ENCODE peak calls at places on chromosomes 4 and X, in four cellular contexts. P is RWPE1, E is ELR, N is GM19239. X is an unnamed sample.
A peak's percentile ranks its signal among the peaks of the same experiment; 100 is the strongest.

GRCh38 chr4:188139671-188140070 is 430 bp downstream of the TRIML1 start:
- DNase-seq in P (no peak), E (peak; percentile 12), N (no peak), X (no peak)

GRCh38 chrX:50747471-50747900 is 66.5 kb downstream of the SHROOM4 start:
- DNase-seq in P (peak; percentile 15), E (peak; percentile 0), N (no peak), X (no peak)

GRCh38 chr4:35105486-35105885 is 1138.8 kb downstream of the ARAP2 start:
- DNase-seq in P (no peak), E (no peak), N (no peak), X (no peak)

GRCh38 chrX:48854898-48855297 is 19.5 kb upstream of the PCSK1N start:
- DNase-seq in P (no peak), E (peak; percentile 39), N (no peak), X (no peak)

GRCh38 chr4:152968806-152969394 is 32.8 kb downstream of the FHDC1 start:
- DNase-seq in P (peak; percentile 75), E (peak; percentile 71), N (no peak), X (peak; percentile 91)

GRCh38 chr4:10180603-10180926 is 64.0 kb upstream of the WDR1 start:
- DNase-seq in P (no peak), E (no peak), N (no peak), X (no peak)

GRCh38 chrX:10564484-10564883 is 55.9 kb downstream of the MID1 start:
- DNase-seq in P (no peak), E (no peak), N (no peak), X (no peak)

GRCh38 chr4:158823461-158823873 is 54.6 kb downstream of the FNIP2 start:
- DNase-seq in P (no peak), E (peak; percentile 4), N (no peak), X (no peak)

GRCh38 chrX:136639506-136640176 is 8.3 kb upstream of the CD40LG start:
- DNase-seq in P (no peak), E (peak; percentile 17), N (no peak), X (peak; percentile 79)

GRCh38 chr4:176792348-176793059 is at the start of gene VEGFC:
- DNase-seq in P (peak; percentile 43), E (peak; percentile 82), N (peak; percentile 31), X (no peak)

GRCh38 chr4:3213661-3214250 is 35.2 kb upstream of the MSANTD1 start:
- DNase-seq in P (no peak), E (no peak), N (no peak), X (no peak)

GRCh38 chrX:32448945-32449344 is 762.4 kb downstream of the DMD start:
- DNase-seq in P (no peak), E (no peak), N (no peak), X (no peak)